ENCODE peak calls at places on chromosomes 13 and 19, in six cellular contexts. Z is HepG2, T is WTC11, X is H1, W is HCT116, E is K562. K is an unnamed sample.

GRCh38 chr13:107331359-107331758 is 763.4 kb upstream of the ARGLU1 start:
- DNase-seq in Z (no peak), T (no peak), X (no peak), W (no peak), E (no peak), K (no peak)

GRCh38 chr13:97133554-97133953 is 88.6 kb upstream of the MBNL2 start:
- DNase-seq in Z (no peak), T (no peak), X (no peak), W (no peak), E (no peak), K (no peak)

GRCh38 chr19:19105365-19106060 is 32.8 kb downstream of the TMEM161A start:
- DNase-seq in Z (peak), T (peak), X (no peak), W (peak), E (peak), K (peak)

GRCh38 chr13:92460479-92460878 is 766.1 kb upstream of the GPC6 start:
- DNase-seq in Z (no peak), T (no peak), X (no peak), W (no peak), E (no peak), K (no peak)

GRCh38 chr19:6736169-6736916 is 1.0 kb downstream of the GPR108 start:
- DNase-seq in Z (peak), T (peak), X (no peak), W (peak), E (peak), K (peak)

GRCh38 chr19:688214-688613 is 7.0 kb downstream of the PRSS57 start:
- DNase-seq in Z (no peak), T (no peak), X (no peak), W (no peak), E (no peak), K (no peak)

GRCh38 chr13:27997904-27998522 is 9.5 kb upstream of the URAD start:
- DNase-seq in Z (peak), T (peak), X (no peak), W (peak), E (peak), K (no peak)

GRCh38 chr19:55553217-55554182 is 8.2 kb upstream of the SBK3 start:
- DNase-seq in Z (peak), T (no peak), X (no peak), W (no peak), E (no peak), K (no peak)

GRCh38 chr19:33064778-33065550 is at the start of gene RHPN2:
- DNase-seq in Z (peak), T (peak), X (no peak), W (peak), E (peak), K (no peak)

GRCh38 chr13:26664942-26665341 is 95.6 kb downstream of the GPR12 start:
- DNase-seq in Z (no peak), T (no peak), X (no peak), W (no peak), E (no peak), K (no peak)

GRCh38 chr13:27770809-27771208 is 21.5 kb upstream of the GSX1 start:
- DNase-seq in Z (peak), T (peak), X (no peak), W (peak), E (peak), K (no peak)

GRCh38 chr19:12346896-12347295 is 13.5 kb upstream of the ZNF563 start:
- DNase-seq in Z (peak), T (no peak), X (no peak), W (no peak), E (no peak), K (no peak)

GRCh38 chr19:43957891-43958290 is 6.9 kb downstream of the ZNF221 start:
- DNase-seq in Z (peak), T (no peak), X (no peak), W (no peak), E (no peak), K (no peak)

GRCh38 chr19:6056801-6057650 is 53.3 kb downstream of the RFX2 start:
- DNase-seq in Z (peak), T (no peak), X (no peak), W (no peak), E (peak), K (no peak)

GRCh38 chr13:86655561-86655960 is 856.3 kb upstream of the SLITRK6 start:
- DNase-seq in Z (no peak), T (no peak), X (no peak), W (no peak), E (no peak), K (no peak)

GRCh38 chr13:109344552-109345157 is 441.7 kb downstream of the IRS2 start:
- DNase-seq in Z (peak), T (no peak), X (no peak), W (no peak), E (no peak), K (no peak)

GRCh38 chr19:6210721-6211600 is 68.8 kb downstream of the MLLT1 start:
- DNase-seq in Z (no peak), T (no peak), X (no peak), W (no peak), E (no peak), K (no peak)

GRCh38 chr19:57190301-57190700 is 999 bp upstream of the ZNF264 start:
- DNase-seq in Z (no peak), T (no peak), X (no peak), W (no peak), E (no peak), K (no peak)

GRCh38 chr19:32166238-32166637 is 179.2 kb upstream of the ZNF507 start:
- DNase-seq in Z (no peak), T (no peak), X (no peak), W (no peak), E (no peak), K (no peak)

GRCh38 chr19:29233591-29233990 is 20.6 kb upstream of the UQCRFS1 start:
- DNase-seq in Z (no peak), T (no peak), X (no peak), W (no peak), E (no peak), K (no peak)

GRCh38 chr19:47813304-47813994 is 8.3 kb upstream of the CRX start:
- DNase-seq in Z (peak), T (peak), X (peak), W (peak), E (peak), K (no peak)

GRCh38 chr13:57438072-57438471 is 193.5 kb upstream of the PCDH17 start:
- DNase-seq in Z (no peak), T (no peak), X (no peak), W (no peak), E (no peak), K (no peak)

GRCh38 chr19:58558066-58558622 is at the start of gene UBE2M:
- DNase-seq in Z (no peak), T (peak), X (no peak), W (no peak), E (peak), K (no peak)

GRCh38 chr13:24152292-24153214 is 8.0 kb upstream of the SPATA13 start:
- DNase-seq in Z (peak), T (no peak), X (no peak), W (no peak), E (no peak), K (no peak)

GRCh38 chr19:32876236-32876918 is 6.8 kb upstream of the SLC7A9 start:
- DNase-seq in Z (no peak), T (no peak), X (no peak), W (no peak), E (no peak), K (no peak)

GRCh38 chr13:23617551-23618014 is 47.4 kb downstream of the TNFRSF19 start:
- DNase-seq in Z (no peak), T (no peak), X (no peak), W (no peak), E (peak), K (no peak)

GRCh38 chr19:47157455-47158321 is 27.1 kb downstream of the SAE1 start:
- DNase-seq in Z (no peak), T (peak), X (peak), W (no peak), E (no peak), K (no peak)

GRCh38 chr13:44307255-44307654 is 66.4 kb upstream of the SERP2 start:
- DNase-seq in Z (no peak), T (no peak), X (no peak), W (peak), E (no peak), K (no peak)

GRCh38 chr13:99830931-99831330 is 140.6 kb downstream of the ZIC5 start:
- DNase-seq in Z (no peak), T (peak), X (peak), W (no peak), E (no peak), K (no peak)

GRCh38 chr13:99834246-99834645 is 137.3 kb downstream of the ZIC5 start:
- DNase-seq in Z (no peak), T (no peak), X (no peak), W (no peak), E (no peak), K (no peak)

DNA sequence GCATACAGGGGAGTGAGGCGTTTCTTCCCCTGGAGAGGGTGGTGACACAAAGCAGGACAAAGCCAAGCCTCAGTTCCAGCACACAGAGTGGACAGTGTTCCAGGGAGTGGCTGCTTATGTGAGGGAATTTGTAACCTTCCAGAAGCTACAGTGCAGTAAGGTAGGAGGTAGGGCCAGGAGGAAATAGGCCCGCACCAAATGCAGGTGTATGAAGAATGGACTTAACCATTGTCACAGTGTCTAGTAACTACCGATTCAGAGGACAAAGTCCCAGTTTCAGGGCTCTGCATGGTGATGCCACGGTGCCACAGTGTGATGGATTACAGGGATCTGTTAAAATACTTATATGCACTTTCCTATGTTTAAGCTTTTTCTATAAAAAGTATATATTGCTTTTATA is 135.3 kb downstream of the ZIC5 start:
- DNase-seq in Z (no peak), T (no peak), X (no peak), W (no peak), E (no peak), K (no peak)
- TF ChIP-seq ATF3 in Z (no peak), T (no peak), X (no peak), W (no peak), E (no peak), K (no peak)

DNA sequence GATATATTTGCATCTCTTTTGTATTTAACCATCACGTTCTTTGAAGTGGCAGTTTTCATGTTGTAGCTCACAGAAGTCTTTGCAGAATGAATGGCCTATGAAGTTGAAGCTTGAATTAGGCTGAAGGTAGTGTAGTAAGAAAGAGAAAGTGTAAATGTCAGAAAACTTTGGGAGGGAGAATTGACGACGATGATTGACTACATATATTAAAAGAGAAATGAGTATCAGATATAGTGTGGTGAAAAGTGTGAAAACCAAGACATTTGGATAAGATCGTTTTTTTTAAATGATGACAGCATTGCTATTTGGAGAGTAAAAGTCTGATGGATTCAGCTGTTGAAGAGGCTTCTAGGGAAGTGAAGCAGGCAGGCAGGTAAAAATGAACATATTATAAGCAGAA is 14.6 kb upstream of the GPC5 start:
- DNase-seq in Z (no peak), T (no peak), X (no peak), W (no peak), E (no peak), K (no peak)
- TF ChIP-seq ATF3 in Z (no peak), T (no peak), X (no peak), W (no peak), E (no peak), K (no peak)

GRCh38 chr19:35608250-35608649 is 4.3 kb upstream of the HAUS5 start:
- DNase-seq in Z (no peak), T (no peak), X (no peak), W (no peak), E (no peak), K (no peak)
- TF ChIP-seq ATF3 in Z (no peak), T (no peak), X (no peak), W (no peak), E (no peak), K (no peak)

GRCh38 chr19:8302734-8303133 is 5.4 kb downstream of the CD320 start:
- DNase-seq in Z (no peak), T (peak), X (no peak), W (no peak), E (no peak), K (no peak)

GRCh38 chr19:8306235-8307054 is 1.7 kb downstream of the CD320 start:
- DNase-seq in Z (no peak), T (peak), X (no peak), W (no peak), E (no peak), K (no peak)

GRCh38 chr19:8304841-8305621 is 3.1 kb downstream of the CD320 start:
- DNase-seq in Z (no peak), T (peak), X (no peak), W (peak), E (peak), K (no peak)

GRCh38 chr19:8305798-8306197 is 2.4 kb downstream of the CD320 start:
- DNase-seq in Z (no peak), T (peak), X (no peak), W (no peak), E (no peak), K (no peak)

GRCh38 chr19:8302357-8302691 is 5.8 kb downstream of the CD320 start:
- DNase-seq in Z (no peak), T (peak), X (no peak), W (no peak), E (peak), K (no peak)
- TF ChIP-seq ATF3 in Z (no peak), T (no peak), X (no peak), W (no peak), E (no peak), K (no peak)

GRCh38 chr19:4069331-4069959 is 2.7 kb upstream of the ZBTB7A start:
- DNase-seq in Z (no peak), T (no peak), X (no peak), W (no peak), E (no peak), K (no peak)
- TF ChIP-seq ATF3 in Z (no peak), T (no peak), X (no peak), W (no peak), E (no peak), K (no peak)

GRCh38 chr13:31179241-31179640 is 17.5 kb upstream of the HSPH1 start:
- DNase-seq in Z (no peak), T (no peak), X (no peak), W (no peak), E (no peak), K (no peak)

GRCh38 chr13:31175847-31176536 is 14.3 kb upstream of the HSPH1 start:
- DNase-seq in Z (peak), T (no peak), X (no peak), W (no peak), E (no peak), K (no peak)

GRCh38 chr13:31172535-31172934 is 10.8 kb upstream of the HSPH1 start:
- DNase-seq in Z (peak), T (no peak), X (no peak), W (peak), E (no peak), K (no peak)

GRCh38 chr13:31172001-31172400 is 10.3 kb upstream of the HSPH1 start:
- DNase-seq in Z (no peak), T (no peak), X (no peak), W (no peak), E (no peak), K (no peak)

DNA sequence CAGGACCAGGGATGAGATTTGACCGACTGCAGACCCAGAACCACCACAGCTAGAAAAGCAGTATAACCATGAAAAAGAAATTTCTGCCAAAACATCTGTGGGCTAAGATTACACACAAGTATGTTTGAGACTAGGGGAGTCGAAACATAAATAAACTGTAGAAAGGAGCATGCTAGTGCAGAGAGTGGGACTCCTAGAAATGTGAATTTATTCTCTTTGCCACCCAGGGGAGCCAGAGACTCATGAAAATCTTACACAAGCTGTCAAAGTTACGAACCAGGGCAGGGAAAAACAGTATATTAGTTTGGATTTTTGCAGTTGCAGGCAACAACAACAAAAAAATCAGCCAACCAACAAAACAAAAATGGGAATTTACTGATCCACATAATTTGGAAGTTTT is 12.3 kb upstream of the HSPH1 start:
- DNase-seq in Z (peak), T (no peak), X (no peak), W (no peak), E (no peak), K (no peak)
- TF ChIP-seq ATF3 in Z (no peak), T (no peak), X (no peak), W (no peak), E (no peak), K (no peak)

GRCh38 chr13:110417537-110417908 is 110.4 kb downstream of the COL4A2 start:
- DNase-seq in Z (no peak), T (no peak), X (no peak), W (no peak), E (no peak), K (no peak)

GRCh38 chr13:110415669-110416068 is 108.6 kb downstream of the COL4A2 start:
- DNase-seq in Z (peak), T (no peak), X (peak), W (peak), E (peak), K (no peak)

GRCh38 chr13:110413311-110414040 is 106.4 kb downstream of the COL4A2 start:
- DNase-seq in Z (no peak), T (no peak), X (no peak), W (no peak), E (no peak), K (no peak)

GRCh38 chr13:110414283-110414682 is 107.2 kb downstream of the COL4A2 start:
- DNase-seq in Z (no peak), T (no peak), X (no peak), W (no peak), E (no peak), K (no peak)

GRCh38 chr13:110416131-110416584 is 109.1 kb downstream of the COL4A2 start:
- DNase-seq in Z (no peak), T (no peak), X (no peak), W (no peak), E (no peak), K (no peak)
- TF ChIP-seq ATF3 in Z (no peak), T (no peak), X (no peak), W (no peak), E (no peak), K (no peak)

GRCh38 chr13:104740616-104741222 is 1674.5 kb upstream of the SLC10A2 start:
- DNase-seq in Z (no peak), T (no peak), X (no peak), W (no peak), E (no peak), K (no peak)
- TF ChIP-seq ATF3 in Z (no peak), T (no peak), X (no peak), W (no peak), E (no peak), K (no peak)

DNA sequence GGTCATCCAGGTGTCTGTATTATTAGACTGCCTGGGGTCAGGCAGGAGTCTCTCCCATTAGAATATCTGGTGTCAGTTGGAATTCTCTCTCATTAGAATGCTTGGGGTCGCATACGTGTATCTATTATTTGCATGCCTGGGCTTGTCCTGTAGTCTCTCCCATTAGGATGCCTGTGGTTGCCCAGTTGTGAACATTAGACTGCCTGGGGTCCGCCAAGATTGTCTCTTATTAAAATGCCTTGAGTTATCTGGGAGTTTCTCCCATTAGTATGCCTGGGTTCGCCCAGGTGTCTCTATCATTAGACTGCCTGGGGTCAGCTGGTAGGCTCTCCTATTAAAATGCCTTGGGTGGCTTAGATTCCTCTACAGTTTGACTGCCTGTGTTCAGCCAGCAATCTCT is 1494.7 kb downstream of the UQCRFS1 start:
- DNase-seq in Z (no peak), T (no peak), X (no peak), W (no peak), E (no peak), K (no peak)
- TF ChIP-seq ATF3 in Z (no peak), T (no peak), X (no peak), W (no peak), E (no peak), K (no peak)

GRCh38 chr13:113550453-113550852 is 34.1 kb upstream of the TFDP1 start:
- DNase-seq in Z (no peak), T (no peak), X (no peak), W (no peak), E (no peak), K (no peak)
- TF ChIP-seq ATF3 in Z (no peak), T (no peak), X (no peak), W (no peak), E (no peak), K (no peak)